ENCODE peak calls at places on chromosome 15, in ten cellular contexts. H, Q, O, W, Y, B, C, M, T and S are unnamed samples.

GRCh38 chr15:67758610-67759300 is 66.6 kb upstream of the SKOR1 start:
- DNase-seq in H (no peak), Q (no peak), O (no peak), W (no peak), Y (no peak), B (no peak), C (no peak), M (peak), T (no peak), S (no peak)

GRCh38 chr15:62165029-62165792 is at the start of gene C2CD4B:
- DNase-seq in H (peak), Q (no peak), O (no peak), W (peak), Y (peak), B (no peak), C (peak), M (no peak), T (peak), S (peak)

GRCh38 chr15:99421172-99421656 is 144.6 kb upstream of the MEF2A start:
- DNase-seq in H (no peak), Q (peak), O (no peak), W (no peak), Y (no peak), B (no peak), C (no peak), M (peak), T (no peak), S (no peak)

GRCh38 chr15:66071621-66072295 is 181.8 kb downstream of the MEGF11 start:
- DNase-seq in H (no peak), Q (no peak), O (no peak), W (no peak), Y (no peak), B (no peak), C (no peak), M (no peak), T (no peak), S (peak)

GRCh38 chr15:27864719-27865118 is 234.4 kb downstream of the OCA2 start:
- DNase-seq in H (no peak), Q (no peak), O (no peak), W (no peak), Y (no peak), B (no peak), C (no peak), M (no peak), T (no peak), S (no peak)

GRCh38 chr15:52731732-52732470 is 52.7 kb upstream of the ATOSA start:
- DNase-seq in H (no peak), Q (no peak), O (no peak), W (no peak), Y (no peak), B (no peak), C (no peak), M (no peak), T (no peak), S (no peak)

GRCh38 chr15:80153900-80154299 is 1.1 kb downstream of the FAH start:
- DNase-seq in H (no peak), Q (no peak), O (no peak), W (no peak), Y (no peak), B (no peak), C (no peak), M (peak), T (no peak), S (no peak)

GRCh38 chr15:80978685-80979084 is 10.9 kb downstream of the MESD start:
- DNase-seq in H (no peak), Q (no peak), O (no peak), W (no peak), Y (no peak), B (no peak), C (no peak), M (peak), T (peak), S (no peak)

GRCh38 chr15:85993116-85993515 is 86.6 kb upstream of the AGBL1 start:
- DNase-seq in H (no peak), Q (no peak), O (no peak), W (no peak), Y (no peak), B (no peak), C (no peak), M (no peak), T (no peak), S (no peak)